ENCODE peak calls at places on chromosomes 11 and 22, in six cellular contexts. One of them, this sample, is unnamed.

GRCh38 chr22:19817561-19818263 is 37.0 kb downstream of the GNB1L start:
- DNase-seq in HuH-7: no peak
- DNase-seq in stimulated activated CD4-positive, alpha-beta T cell treated with anti-CD3 and anti-CD28 coated beads, Interleukin-2, amount 100 ng/mL, for 4 hours: no peak
- DNase-seq in activated CD8-positive, alpha-beta memory T cell treated with anti-CD3 and anti-CD28 coated beads, Interleukin-2, amount 10 ng/mL, durations not matched to agents 7 days and 5 days: peak
- DNase-seq in hypothalamus: no peak
- DNase-seq in HS-5: no peak
- DNase-seq in this sample: no peak

GRCh38 chr22:43014062-43014875 is 680 bp downstream of the PACSIN2 start:
- DNase-seq in HS-5: no peak
- DNase-seq in activated CD8-positive, alpha-beta memory T cell treated with anti-CD3 and anti-CD28 coated beads, Interleukin-2, amount 10 ng/mL, durations not matched to agents 7 days and 5 days: peak
- DNase-seq in hypothalamus: no peak
- DNase-seq in HuH-7: peak
- DNase-seq in stimulated activated CD4-positive, alpha-beta T cell treated with anti-CD3 and anti-CD28 coated beads, Interleukin-2, amount 100 ng/mL, for 4 hours: peak
- DNase-seq in this sample: no peak

GRCh38 chr11:12691473-12691872 is 17.3 kb downstream of the TEAD1 start:
- DNase-seq in stimulated activated CD4-positive, alpha-beta T cell treated with anti-CD3 and anti-CD28 coated beads, Interleukin-2, amount 100 ng/mL, for 4 hours: no peak
- DNase-seq in HS-5: no peak
- DNase-seq in hypothalamus: no peak
- DNase-seq in activated CD8-positive, alpha-beta memory T cell treated with anti-CD3 and anti-CD28 coated beads, Interleukin-2, amount 10 ng/mL, durations not matched to agents 7 days and 5 days: no peak
- DNase-seq in HuH-7: no peak
- DNase-seq in this sample: no peak

GRCh38 chr11:63613517-63614135 is 607 bp downstream of the PLAAT3 start:
- DNase-seq in HS-5: no peak
- DNase-seq in hypothalamus: no peak
- DNase-seq in activated CD8-positive, alpha-beta memory T cell treated with anti-CD3 and anti-CD28 coated beads, Interleukin-2, amount 10 ng/mL, durations not matched to agents 7 days and 5 days: peak
- DNase-seq in HuH-7: peak
- DNase-seq in stimulated activated CD4-positive, alpha-beta T cell treated with anti-CD3 and anti-CD28 coated beads, Interleukin-2, amount 100 ng/mL, for 4 hours: peak
- DNase-seq in this sample: peak

GRCh38 chr22:22920910-22921550 is 33.4 kb downstream of the IGLL5 start:
- DNase-seq in hypothalamus: no peak
- DNase-seq in activated CD8-positive, alpha-beta memory T cell treated with anti-CD3 and anti-CD28 coated beads, Interleukin-2, amount 10 ng/mL, durations not matched to agents 7 days and 5 days: no peak
- DNase-seq in HuH-7: no peak
- DNase-seq in HS-5: no peak
- DNase-seq in stimulated activated CD4-positive, alpha-beta T cell treated with anti-CD3 and anti-CD28 coated beads, Interleukin-2, amount 100 ng/mL, for 4 hours: no peak
- DNase-seq in this sample: no peak

GRCh38 chr11:16408619-16409018 is 52.3 kb upstream of the SOX6 start:
- DNase-seq in hypothalamus: no peak
- DNase-seq in stimulated activated CD4-positive, alpha-beta T cell treated with anti-CD3 and anti-CD28 coated beads, Interleukin-2, amount 100 ng/mL, for 4 hours: no peak
- DNase-seq in HS-5: no peak
- DNase-seq in activated CD8-positive, alpha-beta memory T cell treated with anti-CD3 and anti-CD28 coated beads, Interleukin-2, amount 10 ng/mL, durations not matched to agents 7 days and 5 days: no peak
- DNase-seq in HuH-7: no peak
- DNase-seq in this sample: no peak

GRCh38 chr11:19853016-19853415 is 140.4 kb downstream of the NAV2 start:
- DNase-seq in HS-5: peak
- DNase-seq in hypothalamus: no peak
- DNase-seq in HuH-7: no peak
- DNase-seq in activated CD8-positive, alpha-beta memory T cell treated with anti-CD3 and anti-CD28 coated beads, Interleukin-2, amount 10 ng/mL, durations not matched to agents 7 days and 5 days: no peak
- DNase-seq in stimulated activated CD4-positive, alpha-beta T cell treated with anti-CD3 and anti-CD28 coated beads, Interleukin-2, amount 100 ng/mL, for 4 hours: no peak
- DNase-seq in this sample: no peak

GRCh38 chr11:36254739-36255138 is 34.5 kb downstream of the COMMD9 start:
- DNase-seq in HuH-7: no peak
- DNase-seq in activated CD8-positive, alpha-beta memory T cell treated with anti-CD3 and anti-CD28 coated beads, Interleukin-2, amount 10 ng/mL, durations not matched to agents 7 days and 5 days: no peak
- DNase-seq in HS-5: peak
- DNase-seq in hypothalamus: no peak
- DNase-seq in stimulated activated CD4-positive, alpha-beta T cell treated with anti-CD3 and anti-CD28 coated beads, Interleukin-2, amount 100 ng/mL, for 4 hours: no peak
- DNase-seq in this sample: no peak

GRCh38 chr11:27916541-27917100 is 191.3 kb downstream of the KIF18A start:
- DNase-seq in activated CD8-positive, alpha-beta memory T cell treated with anti-CD3 and anti-CD28 coated beads, Interleukin-2, amount 10 ng/mL, durations not matched to agents 7 days and 5 days: no peak
- DNase-seq in stimulated activated CD4-positive, alpha-beta T cell treated with anti-CD3 and anti-CD28 coated beads, Interleukin-2, amount 100 ng/mL, for 4 hours: no peak
- DNase-seq in hypothalamus: no peak
- DNase-seq in HS-5: no peak
- DNase-seq in HuH-7: no peak
- DNase-seq in this sample: no peak

GRCh38 chr11:78460468-78460867 is 42.8 kb upstream of the GAB2 start:
- DNase-seq in hypothalamus: no peak
- DNase-seq in HuH-7: no peak
- DNase-seq in activated CD8-positive, alpha-beta memory T cell treated with anti-CD3 and anti-CD28 coated beads, Interleukin-2, amount 10 ng/mL, durations not matched to agents 7 days and 5 days: no peak
- DNase-seq in HS-5: peak
- DNase-seq in stimulated activated CD4-positive, alpha-beta T cell treated with anti-CD3 and anti-CD28 coated beads, Interleukin-2, amount 100 ng/mL, for 4 hours: no peak
- DNase-seq in this sample: no peak

GRCh38 chr22:49106136-49106930 is 721.3 kb downstream of the BRD1 start:
- DNase-seq in hypothalamus: no peak
- DNase-seq in HS-5: no peak
- DNase-seq in activated CD8-positive, alpha-beta memory T cell treated with anti-CD3 and anti-CD28 coated beads, Interleukin-2, amount 10 ng/mL, durations not matched to agents 7 days and 5 days: no peak
- DNase-seq in HuH-7: no peak
- DNase-seq in stimulated activated CD4-positive, alpha-beta T cell treated with anti-CD3 and anti-CD28 coated beads, Interleukin-2, amount 100 ng/mL, for 4 hours: no peak
- DNase-seq in this sample: no peak

GRCh38 chr11:44619931-44620725 is 54.7 kb downstream of the CD82 start:
- DNase-seq in hypothalamus: no peak
- DNase-seq in HS-5: no peak
- DNase-seq in activated CD8-positive, alpha-beta memory T cell treated with anti-CD3 and anti-CD28 coated beads, Interleukin-2, amount 10 ng/mL, durations not matched to agents 7 days and 5 days: peak
- DNase-seq in stimulated activated CD4-positive, alpha-beta T cell treated with anti-CD3 and anti-CD28 coated beads, Interleukin-2, amount 100 ng/mL, for 4 hours: no peak
- DNase-seq in HuH-7: no peak
- DNase-seq in this sample: no peak

GRCh38 chr11:62130498-62131464 is 7.0 kb downstream of the INCENP start:
- DNase-seq in activated CD8-positive, alpha-beta memory T cell treated with anti-CD3 and anti-CD28 coated beads, Interleukin-2, amount 10 ng/mL, durations not matched to agents 7 days and 5 days: no peak
- DNase-seq in hypothalamus: no peak
- DNase-seq in HuH-7: no peak
- DNase-seq in HS-5: no peak
- DNase-seq in stimulated activated CD4-positive, alpha-beta T cell treated with anti-CD3 and anti-CD28 coated beads, Interleukin-2, amount 100 ng/mL, for 4 hours: no peak
- DNase-seq in this sample: no peak

GRCh38 chr11:3853935-3854659 is 1.4 kb upstream of the STIM1 start:
- DNase-seq in HuH-7: no peak
- DNase-seq in hypothalamus: no peak
- DNase-seq in HS-5: no peak
- DNase-seq in activated CD8-positive, alpha-beta memory T cell treated with anti-CD3 and anti-CD28 coated beads, Interleukin-2, amount 10 ng/mL, durations not matched to agents 7 days and 5 days: peak
- DNase-seq in stimulated activated CD4-positive, alpha-beta T cell treated with anti-CD3 and anti-CD28 coated beads, Interleukin-2, amount 100 ng/mL, for 4 hours: peak
- DNase-seq in this sample: no peak

GRCh38 chr11:83438438-83438837 is 152.3 kb upstream of the CCDC90B start:
- DNase-seq in HS-5: no peak
- DNase-seq in activated CD8-positive, alpha-beta memory T cell treated with anti-CD3 and anti-CD28 coated beads, Interleukin-2, amount 10 ng/mL, durations not matched to agents 7 days and 5 days: no peak
- DNase-seq in HuH-7: no peak
- DNase-seq in stimulated activated CD4-positive, alpha-beta T cell treated with anti-CD3 and anti-CD28 coated beads, Interleukin-2, amount 100 ng/mL, for 4 hours: no peak
- DNase-seq in hypothalamus: no peak
- DNase-seq in this sample: no peak

GRCh38 chr11:114059984-114060401 is 482 bp downstream of the ZBTB16 start:
- DNase-seq in HS-5: no peak
- DNase-seq in stimulated activated CD4-positive, alpha-beta T cell treated with anti-CD3 and anti-CD28 coated beads, Interleukin-2, amount 100 ng/mL, for 4 hours: no peak
- DNase-seq in hypothalamus: no peak
- DNase-seq in HuH-7: peak
- DNase-seq in activated CD8-positive, alpha-beta memory T cell treated with anti-CD3 and anti-CD28 coated beads, Interleukin-2, amount 10 ng/mL, durations not matched to agents 7 days and 5 days: no peak
- DNase-seq in this sample: no peak

GRCh38 chr11:69122642-69123431 is 32.9 kb upstream of the SMIM38 start:
- DNase-seq in stimulated activated CD4-positive, alpha-beta T cell treated with anti-CD3 and anti-CD28 coated beads, Interleukin-2, amount 100 ng/mL, for 4 hours: peak
- DNase-seq in HS-5: peak
- DNase-seq in hypothalamus: no peak
- DNase-seq in HuH-7: peak
- DNase-seq in activated CD8-positive, alpha-beta memory T cell treated with anti-CD3 and anti-CD28 coated beads, Interleukin-2, amount 10 ng/mL, durations not matched to agents 7 days and 5 days: peak
- DNase-seq in this sample: peak

GRCh38 chr11:31813242-31813960 is 2.3 kb upstream of the PAX6 start:
- DNase-seq in HuH-7: no peak
- DNase-seq in HS-5: no peak
- DNase-seq in activated CD8-positive, alpha-beta memory T cell treated with anti-CD3 and anti-CD28 coated beads, Interleukin-2, amount 10 ng/mL, durations not matched to agents 7 days and 5 days: no peak
- DNase-seq in hypothalamus: no peak
- DNase-seq in stimulated activated CD4-positive, alpha-beta T cell treated with anti-CD3 and anti-CD28 coated beads, Interleukin-2, amount 100 ng/mL, for 4 hours: no peak
- DNase-seq in this sample: no peak

GRCh38 chr11:72431846-72432245 is 2.5 kb downstream of the CLPB start:
- DNase-seq in HS-5: no peak
- DNase-seq in stimulated activated CD4-positive, alpha-beta T cell treated with anti-CD3 and anti-CD28 coated beads, Interleukin-2, amount 100 ng/mL, for 4 hours: no peak
- DNase-seq in hypothalamus: no peak
- DNase-seq in activated CD8-positive, alpha-beta memory T cell treated with anti-CD3 and anti-CD28 coated beads, Interleukin-2, amount 10 ng/mL, durations not matched to agents 7 days and 5 days: no peak
- DNase-seq in HuH-7: no peak
- DNase-seq in this sample: no peak

GRCh38 chr22:25403752-25404471 is 160.6 kb upstream of the GRK3 start:
- DNase-seq in hypothalamus: no peak
- DNase-seq in HS-5: no peak
- DNase-seq in stimulated activated CD4-positive, alpha-beta T cell treated with anti-CD3 and anti-CD28 coated beads, Interleukin-2, amount 100 ng/mL, for 4 hours: no peak
- DNase-seq in activated CD8-positive, alpha-beta memory T cell treated with anti-CD3 and anti-CD28 coated beads, Interleukin-2, amount 10 ng/mL, durations not matched to agents 7 days and 5 days: no peak
- DNase-seq in HuH-7: no peak
- DNase-seq in this sample: no peak

GRCh38 chr11:47433991-47434786 is 8.0 kb upstream of the PSMC3 start:
- DNase-seq in hypothalamus: no peak
- DNase-seq in stimulated activated CD4-positive, alpha-beta T cell treated with anti-CD3 and anti-CD28 coated beads, Interleukin-2, amount 100 ng/mL, for 4 hours: no peak
- DNase-seq in HS-5: no peak
- DNase-seq in HuH-7: no peak
- DNase-seq in activated CD8-positive, alpha-beta memory T cell treated with anti-CD3 and anti-CD28 coated beads, Interleukin-2, amount 10 ng/mL, durations not matched to agents 7 days and 5 days: no peak
- DNase-seq in this sample: no peak

GRCh38 chr11:1153951-1154487 is 3.7 kb upstream of the MUC5AC start:
- DNase-seq in activated CD8-positive, alpha-beta memory T cell treated with anti-CD3 and anti-CD28 coated beads, Interleukin-2, amount 10 ng/mL, durations not matched to agents 7 days and 5 days: peak
- DNase-seq in HuH-7: peak
- DNase-seq in hypothalamus: no peak
- DNase-seq in stimulated activated CD4-positive, alpha-beta T cell treated with anti-CD3 and anti-CD28 coated beads, Interleukin-2, amount 100 ng/mL, for 4 hours: no peak
- DNase-seq in HS-5: peak
- DNase-seq in this sample: no peak

GRCh38 chr11:7527029-7527428 is 13.2 kb downstream of the PPFIBP2 start:
- DNase-seq in hypothalamus: no peak
- DNase-seq in HuH-7: no peak
- DNase-seq in activated CD8-positive, alpha-beta memory T cell treated with anti-CD3 and anti-CD28 coated beads, Interleukin-2, amount 10 ng/mL, durations not matched to agents 7 days and 5 days: peak
- DNase-seq in stimulated activated CD4-positive, alpha-beta T cell treated with anti-CD3 and anti-CD28 coated beads, Interleukin-2, amount 100 ng/mL, for 4 hours: no peak
- DNase-seq in HS-5: no peak
- DNase-seq in this sample: no peak

GRCh38 chr11:123577081-123577598 is 77.3 kb downstream of the SCN3B start:
- DNase-seq in hypothalamus: no peak
- DNase-seq in HuH-7: peak
- DNase-seq in stimulated activated CD4-positive, alpha-beta T cell treated with anti-CD3 and anti-CD28 coated beads, Interleukin-2, amount 100 ng/mL, for 4 hours: peak
- DNase-seq in HS-5: no peak
- DNase-seq in activated CD8-positive, alpha-beta memory T cell treated with anti-CD3 and anti-CD28 coated beads, Interleukin-2, amount 10 ng/mL, durations not matched to agents 7 days and 5 days: peak
- DNase-seq in this sample: peak

This sample was measured in activated T-cell treated with anti-CD3 and anti-CD28 coated beads for 4 hours.